ENCODE peak calls at places on chromosomes 4 and X, in five cellular contexts. M, O, F, P and B are unnamed samples. For H3K4me1, the result is how much of the 10 kb centered on the place peaks cover.

GRCh38 chrX:20313889-20314288 is 47.2 kb upstream of the RPS6KA3 start:
- DNase-seq in M (no peak), O (no peak), F (no peak), P (no peak), B (no peak)

GRCh38 chr4:95038791-95039190 is 281.0 kb downstream of the BMPR1B start:
- DNase-seq in M (no peak), O (no peak), F (no peak), P (no peak), B (peak)

GRCh38 chr4:71229477-71230257 is 109.2 kb upstream of the SLC4A4 start:
- DNase-seq in M (no peak), O (no peak), F (peak), P (peak), B (peak)

GRCh38 chrX:136540226-136540625 is 8.2 kb downstream of the VGLL1 start:
- DNase-seq in M (no peak), O (no peak), F (no peak), P (no peak), B (no peak)

GRCh38 chr4:74189331-74190043 is 31.6 kb downstream of the MTHFD2L start:
- DNase-seq in M (no peak), O (no peak), F (peak), P (peak), B (no peak)

GRCh38 chr4:113260671-113261070 is 211.2 kb downstream of the ANK2 start:
- DNase-seq in M (no peak), O (no peak), F (no peak), P (no peak), B (no peak)

GRCh38 chr4:151251922-151252321 is 25.0 kb upstream of the PRSS48 start:
- DNase-seq in M (no peak), O (no peak), F (no peak), P (no peak), B (no peak)

GRCh38 chr4:5609265-5610007 is 98.9 kb downstream of the EVC2 start:
- DNase-seq in M (no peak), O (no peak), F (no peak), P (no peak), B (no peak)

GRCh38 chr4:90112715-90113114 is 14.5 kb upstream of the CCSER1 start:
- DNase-seq in M (no peak), O (no peak), F (no peak), P (no peak), B (no peak)

GRCh38 chr4:106315476-106315967 is 487 bp downstream of the TBCK start:
- DNase-seq in M (no peak), O (no peak), F (peak), P (peak), B (no peak)

GRCh38 chrX:82813671-82814078 is 694.4 kb upstream of the POU3F4 start:
- DNase-seq in M (no peak), O (no peak), F (peak), P (no peak), B (peak)

GRCh38 chr4:32196950-32197688 is 1477.0 kb downstream of the PCDH7 start:
- DNase-seq in M (no peak), O (no peak), F (no peak), P (no peak), B (no peak)

GRCh38 chrX:110409925-110410324 is 51.3 kb downstream of the RTL9 start:
- DNase-seq in M (no peak), O (no peak), F (peak), P (no peak), B (no peak)

GRCh38 chrX:150060406-150060805 is 122.1 kb upstream of the EOLA2 start:
- DNase-seq in M (no peak), O (no peak), F (no peak), P (no peak), B (no peak)

GRCh38 chrX:85851418-85851817 is 195.9 kb downstream of the CHM start:
- DNase-seq in M (no peak), O (no peak), F (peak), P (peak), B (no peak)

GRCh38 chr4:186272699-186273370 is 6.8 kb downstream of the F11 start:
- DNase-seq in M (no peak), O (no peak), F (no peak), P (no peak), B (no peak)

GRCh38 chrX:112967341-112967740 is 126.7 kb upstream of the AMOT start:
- DNase-seq in M (no peak), O (no peak), F (peak), P (no peak), B (no peak)

GRCh38 chrX:147838465-147839131 is 73.1 kb upstream of the FMR1 start:
- DNase-seq in M (no peak), O (no peak), F (peak), P (peak), B (no peak)

GRCh38 chr4:108703370-108703769 is 53.0 kb downstream of the OSTC start:
- DNase-seq in M (no peak), O (no peak), F (no peak), P (no peak), B (no peak)

GRCh38 chrX:47501226-47502071 is 18.4 kb upstream of the ZNF41 start:
- DNase-seq in M (peak), O (no peak), F (peak), P (no peak), B (peak)

GRCh38 chr4:44016582-44017421 is 431.8 kb downstream of the KCTD8 start:
- DNase-seq in M (no peak), O (no peak), F (no peak), P (no peak), B (no peak)

DNA sequence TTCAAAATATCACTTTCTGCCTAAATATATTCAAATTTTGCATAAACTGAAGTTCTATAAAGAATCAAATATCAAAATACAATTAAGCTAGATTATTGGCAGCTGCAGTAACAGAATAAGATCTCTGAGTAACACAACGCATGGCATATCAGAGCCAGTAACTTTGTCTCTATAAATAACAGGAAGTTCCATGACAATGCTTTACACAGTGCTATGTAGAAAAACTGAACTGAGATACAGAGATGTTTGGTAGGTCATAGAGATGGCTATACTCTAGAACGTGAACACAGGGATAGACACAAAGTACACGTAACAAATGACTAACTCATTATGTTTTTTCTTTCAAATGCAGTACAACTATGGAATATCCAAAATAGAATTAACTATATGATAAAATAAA is 18.2 kb downstream of the UBE2D3 start:
- DNase-seq in M (no peak), O (no peak), F (no peak), P (no peak), B (no peak)
- H3K4me1 ChIP-seq in M (under half), O (half or more), F (half or more), P (half or more), B (under half)

GRCh38 chr4:153344131-153345010 is at the start of gene MND1:
- DNase-seq in M (peak), O (peak), F (peak), P (peak), B (peak)
- H3K4me1 ChIP-seq in M (under half), O (under half), F (under half), P (half or more), B (under half)

GRCh38 chrX:41338422-41338821 is 4.5 kb downstream of the DDX3X start:
- DNase-seq in M (no peak), O (no peak), F (peak), P (no peak), B (no peak)

GRCh38 chrX:41335590-41336331 is 1.8 kb downstream of the DDX3X start:
- DNase-seq in M (no peak), O (no peak), F (peak), P (peak), B (peak)

GRCh38 chrX:41336447-41336846 is 2.5 kb downstream of the DDX3X start:
- DNase-seq in M (no peak), O (no peak), F (no peak), P (no peak), B (no peak)

GRCh38 chrX:41337140-41337539 is 3.2 kb downstream of the DDX3X start:
- DNase-seq in M (no peak), O (no peak), F (no peak), P (no peak), B (no peak)

GRCh38 chrX:41339148-41339547 is 5.2 kb downstream of the DDX3X start:
- DNase-seq in M (no peak), O (no peak), F (peak), P (no peak), B (no peak)
- H3K4me1 ChIP-seq in M (under half), O (under half), F (under half), P (under half), B (under half)

GRCh38 chr4:6697096-6697495 is 3.4 kb downstream of the S100P start:
- DNase-seq in M (peak), O (no peak), F (no peak), P (no peak), B (peak)

GRCh38 chr4:6695660-6696581 is 2.2 kb downstream of the S100P start:
- DNase-seq in M (no peak), O (no peak), F (no peak), P (no peak), B (peak)

GRCh38 chr4:6693274-6694176 is at the start of gene S100P:
- DNase-seq in M (no peak), O (no peak), F (no peak), P (no peak), B (no peak)

GRCh38 chr4:6694177-6694901 is 661 bp downstream of the S100P start:
- DNase-seq in M (no peak), O (no peak), F (no peak), P (no peak), B (no peak)

GRCh38 chr4:6696611-6697010 is 2.9 kb downstream of the S100P start:
- DNase-seq in M (no peak), O (no peak), F (no peak), P (no peak), B (no peak)
- H3K4me1 ChIP-seq in M (under half), O (under half), F (under half), P (under half), B (under half)

GRCh38 chr4:84958434-84958833 is 8.1 kb downstream of the WDFY3 start:
- DNase-seq in M (no peak), O (no peak), F (no peak), P (no peak), B (no peak)

GRCh38 chr4:84956014-84956413 is 10.5 kb downstream of the WDFY3 start:
- DNase-seq in M (no peak), O (no peak), F (no peak), P (no peak), B (no peak)

GRCh38 chr4:84955168-84955567 is 11.3 kb downstream of the WDFY3 start:
- DNase-seq in M (no peak), O (no peak), F (no peak), P (no peak), B (no peak)

GRCh38 chr4:84962102-84962501 is 4.4 kb downstream of the WDFY3 start:
- DNase-seq in M (no peak), O (no peak), F (no peak), P (no peak), B (no peak)

DNA sequence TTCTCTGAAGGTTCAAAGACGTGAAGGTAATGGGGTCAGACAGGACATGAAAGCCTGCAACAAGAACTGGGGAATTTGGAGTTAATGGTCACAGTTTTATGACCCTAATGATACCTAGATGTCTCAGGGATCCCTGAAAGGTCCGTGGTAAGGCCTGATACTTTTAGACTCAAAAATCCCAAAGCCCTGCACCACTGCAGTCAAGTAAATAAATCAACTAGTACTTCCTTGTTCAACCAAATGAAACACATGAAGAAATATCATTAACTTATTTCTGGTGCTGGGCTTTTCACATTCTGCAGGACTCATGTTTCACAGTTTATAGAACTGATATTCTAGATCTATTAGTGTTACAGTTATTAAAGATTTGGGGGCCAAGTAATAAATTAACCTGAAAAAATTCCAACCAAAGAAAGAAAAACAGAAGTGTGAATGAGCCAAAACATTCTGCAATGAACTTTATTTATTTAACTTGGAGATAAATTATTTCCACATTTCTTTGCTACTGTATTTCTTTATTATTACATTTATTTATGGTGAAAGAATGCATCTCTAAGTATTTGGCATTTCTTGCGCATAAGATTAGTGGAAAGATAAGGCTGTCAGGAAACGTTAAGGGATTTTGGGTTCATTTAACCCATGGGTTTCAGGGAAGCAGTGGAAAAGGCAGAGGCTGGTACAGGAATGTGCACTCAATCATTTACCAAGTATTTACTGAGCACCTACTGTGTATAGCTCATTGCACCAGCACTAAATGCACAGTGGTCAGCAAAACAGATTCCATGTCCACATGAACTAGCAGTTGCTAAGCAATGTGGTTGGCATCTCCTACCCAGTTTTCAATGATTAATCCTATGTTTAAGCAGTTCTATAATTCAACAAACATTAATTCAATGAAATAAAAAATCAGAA is 8.7 kb downstream of the WDFY3 start:
- DNase-seq in M (no peak), O (no peak), F (no peak), P (no peak), B (no peak)
- H3K4me1 ChIP-seq in M (under half), O (half or more), F (under half), P (under half), B (under half)

GRCh38 chr4:15402146-15402545 is 25.7 kb upstream of the C1QTNF7 start:
- DNase-seq in M (no peak), O (no peak), F (peak), P (no peak), B (no peak)
- H3K4me1 ChIP-seq in M (half or more), O (under half), F (under half), P (under half), B (under half)

GRCh38 chr4:25816591-25817058 is 46.2 kb downstream of the SEL1L3 start:
- DNase-seq in M (no peak), O (no peak), F (no peak), P (no peak), B (no peak)
- H3K4me1 ChIP-seq in M (under half), O (under half), F (half or more), P (under half), B (half or more)